ENCODE peak calls at places on chromosome 7, in nine cellular contexts. S is activated T-helper 9 cell treated with anti-CD3 and anti-CD28 coated beads, Interleukin-2, amount 50 U/mL, for 16 hours; U is transverse colon; W is nucleus accumbens; C is hepatic stellate cell; M is T-cell; J is stimulated activated CD4-positive, alpha-beta T cell treated with anti-CD3 and anti-CD28 coated beads, TNF-alpha, amount 100 ng/mL, for 24 hours; A is HFFc6; E is choroid plexus epithelial cell. T is an unnamed sample.

GRCh38 chr7:94432799-94433198 is 38.1 kb downstream of the COL1A2 start:
- DNase-seq in S (no peak), U (no peak), W (no peak), C (no peak), M (no peak), J (no peak), A (peak), E (peak), T (no peak)

GRCh38 chr7:27697861-27698430 is 35.3 kb upstream of the HIBADH start:
- DNase-seq in S (no peak), U (peak), W (no peak), C (no peak), M (no peak), J (no peak), A (peak), E (peak), T (no peak)

GRCh38 chr7:44534501-44534900 is 6.6 kb downstream of the NPC1L1 start:
- DNase-seq in S (peak), U (peak), W (no peak), C (peak), M (peak), J (peak), A (no peak), E (peak), T (no peak)

GRCh38 chr7:131284702-131285419 is 42.8 kb upstream of the MKLN1 start:
- DNase-seq in S (no peak), U (no peak), W (peak), C (no peak), M (no peak), J (no peak), A (no peak), E (peak), T (no peak)

GRCh38 chr7:154633641-154634040 is 369.3 kb downstream of the PAXIP1 start:
- DNase-seq in S (no peak), U (no peak), W (no peak), C (no peak), M (no peak), J (no peak), A (no peak), E (no peak), T (no peak)

GRCh38 chr7:47601119-47601880 is 19.4 kb upstream of the TNS3 start:
- DNase-seq in S (no peak), U (no peak), W (no peak), C (peak), M (no peak), J (no peak), A (peak), E (peak), T (no peak)

GRCh38 chr7:8378349-8379019 is 54.9 kb upstream of the NXPH1 start:
- DNase-seq in S (no peak), U (no peak), W (no peak), C (no peak), M (no peak), J (no peak), A (no peak), E (no peak), T (no peak)

GRCh38 chr7:16926861-16927260 is 45.1 kb upstream of the AGR3 start:
- DNase-seq in S (no peak), U (no peak), W (no peak), C (no peak), M (no peak), J (no peak), A (no peak), E (no peak), T (no peak)

GRCh38 chr7:71886066-71886465 is 526.1 kb downstream of the CALN1 start:
- DNase-seq in S (no peak), U (no peak), W (peak), C (no peak), M (no peak), J (no peak), A (no peak), E (no peak), T (no peak)

GRCh38 chr7:124723012-124723411 is 42.6 kb downstream of the GPR37 start:
- DNase-seq in S (no peak), U (no peak), W (no peak), C (peak), M (no peak), J (no peak), A (no peak), E (peak), T (no peak)

GRCh38 chr7:16916111-16916639 is 34.4 kb upstream of the AGR3 start:
- DNase-seq in S (no peak), U (no peak), W (no peak), C (no peak), M (no peak), J (no peak), A (peak), E (peak), T (no peak)

GRCh38 chr7:130286881-130287280 is 6.1 kb upstream of the CPA4 start:
- DNase-seq in S (no peak), U (no peak), W (no peak), C (no peak), M (no peak), J (no peak), A (no peak), E (peak), T (no peak)

GRCh38 chr7:100824499-100825214 is 2.7 kb downstream of the EPHB4 start:
- DNase-seq in S (no peak), U (no peak), W (no peak), C (no peak), M (no peak), J (no peak), A (no peak), E (no peak), T (no peak)

GRCh38 chr7:69598081-69598486 is at the start of gene AUTS2:
- DNase-seq in S (peak), U (peak), W (peak), C (peak), M (peak), J (peak), A (no peak), E (peak), T (peak)

GRCh38 chr7:52831321-52831720 is 204.1 kb upstream of the POM121L12 start:
- DNase-seq in S (no peak), U (no peak), W (no peak), C (no peak), M (no peak), J (no peak), A (no peak), E (no peak), T (no peak)

GRCh38 chr7:154649015-154649414 is 353.9 kb downstream of the PAXIP1 start:
- DNase-seq in S (no peak), U (no peak), W (no peak), C (no peak), M (no peak), J (no peak), A (no peak), E (no peak), T (no peak)

GRCh38 chr7:150931199-150931869 is 46.8 kb downstream of the KCNH2 start:
- DNase-seq in S (no peak), U (no peak), W (no peak), C (no peak), M (no peak), J (no peak), A (no peak), E (no peak), T (no peak)

GRCh38 chr7:28840515-28841125 is 117.5 kb downstream of the TRIL start:
- DNase-seq in S (no peak), U (no peak), W (no peak), C (peak), M (no peak), J (no peak), A (peak), E (peak), T (no peak)

GRCh38 chr7:133980794-133981193 is 146.3 kb upstream of the LRGUK start:
- DNase-seq in S (no peak), U (no peak), W (no peak), C (no peak), M (no peak), J (no peak), A (no peak), E (no peak), T (no peak)

GRCh38 chr7:103094102-103094501 is 19.2 kb downstream of the ARMC10 start:
- DNase-seq in S (no peak), U (no peak), W (no peak), C (no peak), M (no peak), J (no peak), A (no peak), E (peak), T (no peak)

GRCh38 chr7:28646371-28647075 is 234.2 kb downstream of the CREB5 start:
- DNase-seq in S (no peak), U (no peak), W (no peak), C (no peak), M (no peak), J (no peak), A (no peak), E (no peak), T (no peak)

GRCh38 chr7:108374899-108375298 is 81.3 kb downstream of the NRCAM start:
- DNase-seq in S (no peak), U (no peak), W (no peak), C (no peak), M (no peak), J (no peak), A (no peak), E (no peak), T (no peak)

GRCh38 chr7:79504607-79505389 is 51.3 kb upstream of the MAGI2 start:
- DNase-seq in S (no peak), U (no peak), W (no peak), C (no peak), M (no peak), J (no peak), A (peak), E (peak), T (no peak)

GRCh38 chr7:77958436-77958835 is 159.9 kb downstream of the PHTF2 start:
- DNase-seq in S (no peak), U (no peak), W (no peak), C (no peak), M (no peak), J (no peak), A (no peak), E (no peak), T (no peak)

GRCh38 chr7:12422449-12423320 is 19.0 kb upstream of the VWDE start:
- DNase-seq in S (no peak), U (no peak), W (no peak), C (no peak), M (no peak), J (no peak), A (no peak), E (peak), T (no peak)

GRCh38 chr7:71615017-71615416 is 483.1 kb downstream of the GALNT17 start:
- DNase-seq in S (no peak), U (no peak), W (no peak), C (no peak), M (no peak), J (no peak), A (no peak), E (no peak), T (no peak)

GRCh38 chr7:28069788-28070187 is 110.8 kb downstream of the JAZF1 start:
- DNase-seq in S (no peak), U (peak), W (peak), C (peak), M (no peak), J (no peak), A (peak), E (peak), T (no peak)

GRCh38 chr7:138472292-138473079 is 12.4 kb downstream of the TRIM24 start:
- DNase-seq in S (no peak), U (no peak), W (no peak), C (no peak), M (no peak), J (no peak), A (no peak), E (no peak), T (no peak)

GRCh38 chr7:70884809-70885208 is 247.1 kb upstream of the GALNT17 start:
- DNase-seq in S (no peak), U (no peak), W (no peak), C (no peak), M (no peak), J (no peak), A (no peak), E (no peak), T (no peak)

GRCh38 chr7:1567893-1568292 is 1.9 kb downstream of the PSMG3 start:
- DNase-seq in S (no peak), U (no peak), W (no peak), C (no peak), M (no peak), J (no peak), A (no peak), E (peak), T (no peak)

GRCh38 chr7:38932509-38933168 is 23.6 kb upstream of the VPS41 start:
- DNase-seq in S (peak), U (peak), W (peak), C (peak), M (peak), J (no peak), A (peak), E (peak), T (no peak)

GRCh38 chr7:125516194-125516593 is 586.6 kb upstream of the POT1 start:
- DNase-seq in S (no peak), U (no peak), W (no peak), C (no peak), M (no peak), J (no peak), A (no peak), E (no peak), T (no peak)

GRCh38 chr7:41104621-41105020 is 598.3 kb downstream of the INHBA start:
- DNase-seq in S (no peak), U (no peak), W (no peak), C (no peak), M (no peak), J (no peak), A (no peak), E (no peak), T (no peak)

GRCh38 chr7:40887099-40887498 is 752.3 kb downstream of the SUGCT start:
- DNase-seq in S (no peak), U (no peak), W (no peak), C (peak), M (no peak), J (no peak), A (peak), E (peak), T (no peak)

GRCh38 chr7:30163231-30163894 is 28.6 kb downstream of the MTURN start:
- DNase-seq in S (no peak), U (no peak), W (peak), C (no peak), M (no peak), J (no peak), A (no peak), E (peak), T (peak)

GRCh38 chr7:80804581-80804980 is 114.3 kb downstream of the SEMA3C start:
- DNase-seq in S (no peak), U (no peak), W (no peak), C (no peak), M (no peak), J (no peak), A (no peak), E (no peak), T (no peak)

GRCh38 chr7:7566651-7567611 is at the start of gene MIOS:
- DNase-seq in S (peak), U (peak), W (peak), C (peak), M (peak), J (peak), A (peak), E (peak), T (peak)

GRCh38 chr7:33814958-33815735 is 90.2 kb upstream of the BMPER start:
- DNase-seq in S (no peak), U (no peak), W (no peak), C (no peak), M (no peak), J (no peak), A (no peak), E (peak), T (no peak)

GRCh38 chr7:159107052-159107892 is 37.4 kb downstream of the VIPR2 start:
- DNase-seq in S (no peak), U (no peak), W (no peak), C (no peak), M (no peak), J (no peak), A (no peak), E (no peak), T (no peak)

GRCh38 chr7:101952355-101953247 is 135.2 kb downstream of the CUX1 start:
- DNase-seq in S (no peak), U (no peak), W (no peak), C (peak), M (no peak), J (no peak), A (peak), E (peak), T (no peak)